ENCODE peak calls at places on chromosome 10, in six cellular contexts. W, T, X, Y, O and M are unnamed samples.

GRCh38 chr10:122143238-122143841 is 127.8 kb upstream of the BTBD16 start:
- DNase-seq in W (no peak), T (no peak), X (no peak), Y (no peak), O (no peak), M (no peak)

GRCh38 chr10:82922046-82922445 is 1047.1 kb downstream of the NRG3 start:
- DNase-seq in W (no peak), T (no peak), X (no peak), Y (no peak), O (no peak), M (no peak)

GRCh38 chr10:68318331-68319059 is 13.4 kb upstream of the HNRNPH3 start:
- DNase-seq in W (no peak), T (no peak), X (peak), Y (no peak), O (no peak), M (no peak)

GRCh38 chr10:104327745-104328635 is 10.3 kb downstream of the ITPRIP start:
- DNase-seq in W (no peak), T (no peak), X (no peak), Y (peak), O (peak), M (no peak)

GRCh38 chr10:91879514-91880170 is 29.6 kb downstream of the FGFBP3 start:
- DNase-seq in W (no peak), T (no peak), X (no peak), Y (no peak), O (no peak), M (no peak)

GRCh38 chr10:73796766-73797165 is 11.4 kb downstream of the ZSWIM8 start:
- DNase-seq in W (no peak), T (no peak), X (no peak), Y (no peak), O (no peak), M (no peak)

GRCh38 chr10:96390460-96390864 is 31.7 kb upstream of the OPALIN start:
- DNase-seq in W (no peak), T (no peak), X (no peak), Y (peak), O (no peak), M (no peak)

GRCh38 chr10:119337796-119338432 is 130.5 kb downstream of the GRK5 start:
- DNase-seq in W (no peak), T (no peak), X (no peak), Y (no peak), O (peak), M (no peak)

GRCh38 chr10:90884414-90884813 is 12.6 kb downstream of the RPP30 start:
- DNase-seq in W (no peak), T (no peak), X (no peak), Y (no peak), O (peak), M (no peak)

GRCh38 chr10:116536810-116537209 is 8.9 kb upstream of the PNLIP start:
- DNase-seq in W (no peak), T (no peak), X (no peak), Y (no peak), O (no peak), M (no peak)

GRCh38 chr10:119770928-119771327 is 45.1 kb downstream of the INPP5F start:
- DNase-seq in W (no peak), T (no peak), X (no peak), Y (no peak), O (no peak), M (no peak)

GRCh38 chr10:79260803-79261740 is 86.2 kb upstream of the PPIF start:
- DNase-seq in W (no peak), T (no peak), X (no peak), Y (no peak), O (peak), M (no peak)

GRCh38 chr10:115001506-115002381 is 63.7 kb downstream of the TRUB1 start:
- DNase-seq in W (no peak), T (no peak), X (no peak), Y (peak), O (peak), M (peak)

GRCh38 chr10:4352566-4352961 is 473.4 kb upstream of the AKR1E2 start:
- DNase-seq in W (no peak), T (no peak), X (no peak), Y (no peak), O (no peak), M (no peak)

GRCh38 chr10:110400173-110400947 is 95.6 kb upstream of the SMNDC1 start:
- DNase-seq in W (no peak), T (no peak), X (no peak), Y (no peak), O (no peak), M (no peak)

GRCh38 chr10:43706166-43706565 is 57.5 kb upstream of the ZNF32 start:
- DNase-seq in W (no peak), T (no peak), X (no peak), Y (no peak), O (no peak), M (no peak)

GRCh38 chr10:132850246-132850645 is 64.3 kb upstream of the NKX6-2 start:
- DNase-seq in W (peak), T (peak), X (no peak), Y (no peak), O (no peak), M (no peak)

GRCh38 chr10:122078965-122079401 is 90.0 kb downstream of the TACC2 start:
- DNase-seq in W (no peak), T (no peak), X (no peak), Y (peak), O (no peak), M (no peak)

GRCh38 chr10:79047875-79048638 is 20.7 kb upstream of the ZMIZ1 start:
- DNase-seq in W (peak), T (no peak), X (peak), Y (no peak), O (no peak), M (peak)

GRCh38 chr10:58782876-58783859 is 270.5 kb downstream of the BICC1 start:
- DNase-seq in W (peak), T (no peak), X (peak), Y (peak), O (no peak), M (no peak)

GRCh38 chr10:129642427-129642826 is 175.4 kb downstream of the MGMT start:
- DNase-seq in W (no peak), T (no peak), X (no peak), Y (no peak), O (no peak), M (no peak)

GRCh38 chr10:27561362-27561761 is 57.3 kb downstream of the RAB18 start:
- DNase-seq in W (no peak), T (no peak), X (no peak), Y (no peak), O (no peak), M (no peak)

GRCh38 chr10:62961951-62962523 is 145.9 kb upstream of the EGR2 start:
- DNase-seq in W (no peak), T (no peak), X (no peak), Y (peak), O (peak), M (no peak)

GRCh38 chr10:31001740-31002139 is 29.9 kb downstream of the ZNF438 start:
- DNase-seq in W (no peak), T (no peak), X (no peak), Y (no peak), O (no peak), M (no peak)

GRCh38 chr10:132158810-132159209 is 27.9 kb upstream of the DPYSL4 start:
- DNase-seq in W (no peak), T (no peak), X (no peak), Y (no peak), O (no peak), M (no peak)

GRCh38 chr10:126867567-126868365 is 37.5 kb upstream of the DOCK1 start:
- DNase-seq in W (no peak), T (no peak), X (no peak), Y (no peak), O (peak), M (no peak)

GRCh38 chr10:88232978-88233537 is 350.1 kb downstream of the RNLS start:
- DNase-seq in W (no peak), T (no peak), X (no peak), Y (peak), O (no peak), M (no peak)

GRCh38 chr10:27621441-27621840 is 117.3 kb downstream of the RAB18 start:
- DNase-seq in W (no peak), T (no peak), X (no peak), Y (no peak), O (no peak), M (no peak)

GRCh38 chr10:49324711-49325110 is 25.7 kb downstream of the C10orf71 start:
- DNase-seq in W (no peak), T (no peak), X (no peak), Y (no peak), O (no peak), M (no peak)

GRCh38 chr10:49327036-49327813 is 28.3 kb downstream of the C10orf71 start:
- DNase-seq in W (no peak), T (no peak), X (no peak), Y (no peak), O (no peak), M (no peak)

GRCh38 chr10:49325916-49326783 is 27.2 kb downstream of the C10orf71 start:
- DNase-seq in W (no peak), T (no peak), X (no peak), Y (no peak), O (no peak), M (no peak)

GRCh38 chr10:49323896-49324270 is 24.9 kb downstream of the C10orf71 start:
- DNase-seq in W (no peak), T (no peak), X (no peak), Y (no peak), O (no peak), M (no peak)

GRCh38 chr10:49325131-49325915 is 26.4 kb downstream of the C10orf71 start:
- DNase-seq in W (no peak), T (no peak), X (no peak), Y (no peak), O (no peak), M (no peak)
- TF ChIP-seq CTCF in W (no peak), T (no peak), X (no peak), Y (no peak), O (no peak), M (no peak)

GRCh38 chr10:13485623-13486022 is 43.2 kb downstream of the BEND7 start:
- DNase-seq in W (no peak), T (no peak), X (no peak), Y (no peak), O (peak), M (no peak)
- TF ChIP-seq CTCF in W (no peak), T (peak), X (no peak), Y (peak), O (peak), M (no peak)

DNA sequence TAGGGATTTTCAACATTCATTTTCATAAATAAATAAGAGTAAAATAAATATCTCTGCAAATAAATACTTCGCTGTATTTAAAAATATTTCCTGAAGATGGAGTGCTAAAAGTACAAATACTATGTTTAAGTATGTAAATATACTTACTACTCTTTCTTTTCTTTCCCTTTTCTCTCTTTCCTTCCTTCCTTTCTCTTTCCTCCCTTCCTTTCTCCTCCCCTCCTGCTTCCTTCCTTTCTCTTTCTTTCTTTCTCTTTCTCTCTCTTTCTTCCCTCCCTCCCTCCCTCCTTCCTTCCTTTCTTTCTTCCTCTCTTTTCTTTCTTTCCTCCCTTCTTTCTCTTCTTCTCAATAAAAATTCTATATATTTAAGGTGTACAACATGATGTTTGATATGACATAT is 496.1 kb downstream of the CCSER2 start:
- DNase-seq in W (no peak), T (no peak), X (no peak), Y (no peak), O (no peak), M (no peak)
- TF ChIP-seq CTCF in W (no peak), T (no peak), X (no peak), Y (no peak), O (no peak), M (no peak)

DNA sequence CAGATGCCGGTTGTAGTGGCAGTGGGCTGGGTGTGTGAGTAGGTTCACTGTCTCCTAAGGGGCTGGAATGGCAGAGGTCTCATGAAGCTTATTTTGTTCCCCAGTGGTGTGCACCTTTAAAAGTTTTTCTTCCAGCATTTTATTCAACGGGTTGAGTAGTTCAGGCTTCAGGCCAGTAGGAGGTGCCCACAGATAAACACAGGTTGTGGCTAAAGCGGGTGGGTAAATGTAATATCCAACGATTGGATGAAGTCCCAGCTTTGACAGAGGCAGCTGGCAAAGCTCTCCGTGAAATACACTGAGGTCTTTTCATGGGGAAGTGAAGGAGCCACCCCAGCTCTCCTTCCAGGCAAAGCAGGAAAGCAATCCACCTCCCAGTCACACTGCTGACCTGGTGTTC is 339.8 kb upstream of the LRRTM3 start:
- DNase-seq in W (peak), T (no peak), X (peak), Y (no peak), O (peak), M (no peak)
- TF ChIP-seq CTCF in W (no peak), T (no peak), X (no peak), Y (no peak), O (peak), M (no peak)

GRCh38 chr10:15084502-15084922 is 4.1 kb downstream of the ACBD7 start:
- DNase-seq in W (peak), T (no peak), X (peak), Y (peak), O (peak), M (no peak)
- TF ChIP-seq CTCF in W (no peak), T (no peak), X (no peak), Y (peak), O (no peak), M (no peak)